ENCODE peak calls at places on chromosomes 4 and X, in five cellular contexts. Y is K562, A is GM12878, H is H1, C is HepG2. Q is an unnamed sample.

GRCh38 chrX:140709421-140709846 is at the start of gene LINC00632:
- DNase-seq in Y (no peak), A (no peak), H (no peak), C (no peak), Q (no peak)

GRCh38 chr4:33841120-33841519 is 2403.2 kb downstream of the ARAP2 start:
- DNase-seq in Y (no peak), A (no peak), H (no peak), C (no peak), Q (no peak)

GRCh38 chr4:53688186-53688790 is 97.0 kb upstream of the LNX1 start:
- DNase-seq in Y (no peak), A (peak; percentile 76), H (no peak), C (no peak), Q (no peak)

GRCh38 chr4:86594559-86595425 is 677 bp downstream of the PTPN13 start:
- DNase-seq in Y (peak; percentile 5), A (no peak), H (no peak), C (no peak), Q (peak; percentile 13)

GRCh38 chrX:123167621-123168020 is 16.5 kb upstream of the GRIA3 start:
- DNase-seq in Y (no peak), A (no peak), H (no peak), C (no peak), Q (no peak)

GRCh38 chr4:55173580-55173979 is 48.2 kb upstream of the KDR start:
- DNase-seq in Y (no peak), A (no peak), H (no peak), C (no peak), Q (no peak)

GRCh38 chrX:44039556-44039955 is 66.4 kb upstream of the NDP start:
- DNase-seq in Y (no peak), A (no peak), H (no peak), C (no peak), Q (no peak)

GRCh38 chr4:140176735-140177134 is 22.8 kb upstream of the MAML3 start:
- DNase-seq in Y (no peak), A (no peak), H (no peak), C (no peak), Q (no peak)

GRCh38 chr4:173436149-173436579 is 37.2 kb upstream of the SCRG1 start:
- DNase-seq in Y (no peak), A (no peak), H (no peak), C (no peak), Q (no peak)

GRCh38 chr4:129474698-129475097 is 378.7 kb downstream of the C4orf33 start:
- DNase-seq in Y (no peak), A (no peak), H (no peak), C (no peak), Q (no peak)

GRCh38 chr4:10958226-10958856 is 273.8 kb upstream of the CLNK start:
- DNase-seq in Y (no peak), A (no peak), H (no peak), C (no peak), Q (no peak)

GRCh38 chr4:22170353-22170752 is 221.8 kb upstream of the KCNIP4 start:
- DNase-seq in Y (no peak), A (no peak), H (no peak), C (no peak), Q (no peak)
- TF ChIP-seq CEBPB in Y (no peak), A (no peak), H (no peak), C (no peak), Q (no peak)

DNA sequence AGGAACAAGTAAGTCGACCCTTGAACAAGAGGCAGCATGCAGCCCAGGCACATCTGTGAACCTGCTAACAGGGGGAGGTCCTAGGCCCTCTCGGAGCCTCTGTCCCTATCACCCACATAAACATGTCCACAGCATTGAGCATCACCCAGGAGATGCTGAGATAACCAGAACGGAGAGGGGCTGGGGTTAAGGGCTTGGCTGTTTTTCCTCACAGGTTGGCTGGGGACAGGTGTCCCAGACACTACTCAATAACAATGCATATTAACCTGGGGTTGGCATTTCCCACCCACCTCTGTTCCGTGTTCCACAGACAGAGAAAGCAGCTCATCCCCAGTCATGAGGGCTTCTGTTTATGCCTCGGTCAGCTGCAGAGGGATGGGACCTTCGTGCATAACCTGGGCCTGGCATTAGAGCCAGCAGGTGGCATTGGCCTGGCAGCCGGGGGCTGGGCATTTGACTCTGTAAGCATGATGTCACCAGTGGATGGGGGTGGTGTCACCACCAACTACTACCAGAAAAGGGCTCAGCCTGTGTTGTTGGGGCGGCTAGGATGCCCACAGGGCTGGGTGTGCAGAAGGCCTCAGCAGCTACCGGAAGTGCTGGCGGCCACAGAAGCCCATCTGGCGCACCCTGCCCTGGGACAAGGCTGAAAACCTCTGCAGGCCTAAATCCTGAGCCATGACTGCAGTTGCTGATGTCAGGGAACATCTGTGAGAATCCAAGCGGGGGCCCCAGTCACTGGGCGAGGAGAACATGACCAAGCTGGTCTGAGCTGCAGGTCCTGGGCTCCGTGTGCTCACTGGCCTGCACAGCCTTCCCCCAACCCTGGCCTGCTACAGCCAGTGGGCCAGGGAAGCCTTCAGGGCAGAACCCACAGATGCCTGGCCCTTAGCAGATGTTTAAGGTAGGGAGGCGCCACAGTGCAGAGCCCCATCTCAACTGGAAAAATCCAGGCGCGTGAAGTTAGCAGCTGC is 351.4 kb downstream of the NR3C2 start:
- DNase-seq in Y (no peak), A (no peak), H (no peak), C (no peak), Q (no peak)
- TF ChIP-seq ZNF274 in Y (no peak), A (no peak), H (no peak), C (no peak), Q (no peak)

GRCh38 chr4:40976343-40976742 is 226.6 kb downstream of the NSUN7 start:
- DNase-seq in Y (peak; percentile 30), A (no peak), H (no peak), C (peak; percentile 57), Q (peak; percentile 51)

GRCh38 chr4:40969499-40969898 is 219.7 kb downstream of the NSUN7 start:
- DNase-seq in Y (no peak), A (no peak), H (no peak), C (no peak), Q (no peak)

GRCh38 chr4:40972722-40973121 is 223.0 kb downstream of the NSUN7 start:
- DNase-seq in Y (no peak), A (no peak), H (no peak), C (no peak), Q (no peak)

GRCh38 chr4:40967550-40967949 is 217.8 kb downstream of the NSUN7 start:
- DNase-seq in Y (no peak), A (no peak), H (no peak), C (no peak), Q (no peak)

DNA sequence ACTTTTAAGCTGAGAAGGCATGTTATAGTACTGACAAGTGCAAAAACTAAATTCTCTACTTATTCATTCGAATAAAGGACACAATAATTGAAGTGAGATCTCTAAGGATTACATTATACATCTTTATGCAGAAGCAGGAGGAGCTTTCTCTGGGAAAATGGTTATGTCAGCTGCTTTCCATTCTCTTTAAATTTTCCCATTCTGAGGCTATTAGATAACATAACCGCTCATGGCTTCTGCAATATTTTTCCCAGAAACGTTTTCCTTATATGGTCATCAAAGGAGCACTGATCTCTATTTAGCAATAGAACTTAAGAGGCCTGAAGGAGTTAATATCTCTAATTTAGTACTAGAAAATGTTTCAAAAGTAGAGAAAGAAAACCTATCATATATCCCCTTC is 221.6 kb downstream of the NSUN7 start:
- DNase-seq in Y (no peak), A (no peak), H (no peak), C (no peak), Q (no peak)
- TF ChIP-seq CEBPB in Y (no peak), A (no peak), H (no peak), C (no peak), Q (no peak)

GRCh38 chr4:39030726-39031125 is 1.5 kb downstream of the TMEM156 start:
- DNase-seq in Y (no peak), A (no peak), H (no peak), C (no peak), Q (no peak)

GRCh38 chr4:39029752-39030694 is 2.2 kb downstream of the TMEM156 start:
- DNase-seq in Y (no peak), A (peak; percentile 40), H (no peak), C (no peak), Q (no peak)

GRCh38 chr4:39036172-39036571 is 4.0 kb upstream of the TMEM156 start:
- DNase-seq in Y (no peak), A (no peak), H (no peak), C (peak; percentile 83), Q (no peak)

GRCh38 chr4:39037491-39037825 is 5.2 kb upstream of the TMEM156 start:
- DNase-seq in Y (no peak), A (no peak), H (no peak), C (no peak), Q (no peak)

GRCh38 chr4:39032218-39033085 is at the start of gene TMEM156:
- DNase-seq in Y (no peak), A (peak; percentile 82), H (no peak), C (peak; percentile 12), Q (no peak)
- TF ChIP-seq ZNF274 in Y (no peak), A (no peak), H (no peak), C (no peak), Q (no peak)

GRCh38 chr4:175277816-175278215 is 359.7 kb downstream of the ADAM29 start:
- DNase-seq in Y (no peak), A (no peak), H (no peak), C (no peak), Q (no peak)
- TF ChIP-seq CEBPB in Y (no peak), A (no peak), H (no peak), C (no peak), Q (no peak)

GRCh38 chr4:2902126-2902525 is 58.5 kb downstream of the ADD1 start:
- DNase-seq in Y (no peak), A (no peak), H (no peak), C (no peak), Q (no peak)
- TF ChIP-seq ZNF274 in Y (no peak), A (no peak), H (no peak), C (no peak), Q (no peak)

DNA sequence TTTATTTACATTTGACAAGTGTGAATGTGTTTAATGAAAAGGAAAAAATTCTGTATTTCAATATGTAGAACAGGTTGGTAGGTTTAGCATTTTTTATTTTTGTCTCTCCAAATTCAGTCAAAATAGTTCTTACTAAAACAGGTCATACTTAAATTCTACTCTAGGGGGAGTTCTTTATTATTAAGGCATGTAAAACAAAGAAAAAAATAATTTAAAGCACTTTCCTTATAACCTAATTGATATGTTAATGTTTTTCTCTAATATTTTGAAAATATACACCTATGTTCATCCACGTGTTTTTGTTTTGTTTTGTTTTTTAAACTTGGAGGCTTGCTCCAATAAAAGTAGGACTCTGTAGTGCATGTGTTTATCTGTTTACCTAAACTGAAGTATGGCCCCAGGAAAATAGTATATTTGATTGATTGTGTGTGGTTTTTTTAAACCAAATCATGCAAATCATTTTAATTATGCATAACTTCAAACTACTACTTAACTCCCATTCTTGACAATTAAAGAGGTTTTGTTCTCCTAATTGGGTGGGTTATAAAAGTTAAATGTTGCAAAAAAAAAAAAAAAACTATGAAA is 562.7 kb downstream of the RPA4 start:
- DNase-seq in Y (no peak), A (no peak), H (no peak), C (no peak), Q (no peak)
- TF ChIP-seq CEBPB in Y (no peak), A (no peak), H (no peak), C (no peak), Q (no peak)

DNA sequence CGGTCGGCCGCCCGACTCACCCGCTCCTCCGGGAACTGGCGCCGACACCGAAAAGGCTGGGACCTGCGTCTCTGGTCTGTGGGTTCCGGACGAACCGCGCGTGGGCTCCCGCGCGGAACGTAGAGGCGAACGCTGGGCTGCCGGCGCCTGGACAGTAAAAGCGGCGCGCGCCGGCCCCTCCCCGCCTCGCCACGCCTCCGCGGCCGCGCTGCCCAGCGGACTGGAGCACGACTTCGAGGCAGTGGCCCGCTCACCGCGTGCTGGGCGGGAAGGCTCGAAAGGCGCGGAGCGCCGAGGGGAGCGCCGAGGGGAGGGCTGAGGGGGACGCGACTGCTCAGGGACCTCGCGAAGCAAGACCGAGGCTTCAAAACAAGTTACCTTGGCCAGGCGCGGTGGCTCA is at the start of gene TAF7L:
- DNase-seq in Y (no peak), A (no peak), H (no peak), C (no peak), Q (no peak)
- TF ChIP-seq ZNF274 in Y (no peak), A (no peak), H (no peak), C (no peak), Q (no peak)